ENCODE peak calls at places on chromosome 15, in six cellular contexts. T is A549, R is astrocyte of the cerebellum, H is skeletal muscle cell, C is GM13977, W is ovary. S is an unnamed sample.
A peak's percentile ranks its signal among the peaks of the same experiment; 100 is the strongest.

GRCh38 chr15:101011582-101011981 is 92.4 kb downstream of the LRRK1 start:
- DNase-seq in R (no peak), T (no peak), W (no peak), C (no peak), H (no peak), S (no peak)

GRCh38 chr15:45130291-45131000 is 652 bp downstream of the DUOX1 start:
- DNase-seq in R (no peak), T (no peak), C (no peak), W (no peak), H (no peak), S (no peak)

GRCh38 chr15:44598892-44599291 is 61.9 kb downstream of the EIF3J start:
- DNase-seq in T (no peak), W (no peak), C (no peak), R (peak; percentile 9), H (peak; percentile 1), S (no peak)

GRCh38 chr15:95265419-95265997 is 1034.1 kb downstream of the MCTP2 start:
- DNase-seq in C (no peak), W (no peak), R (no peak), H (no peak), T (no peak), S (no peak)

GRCh38 chr15:98787190-98787589 is 138.9 kb downstream of the IGF1R start:
- DNase-seq in R (no peak), W (no peak), C (no peak), H (no peak), T (no peak), S (no peak)

GRCh38 chr15:49674370-49674769 is 53.5 kb downstream of the DTWD1 start:
- DNase-seq in R (no peak), T (no peak), H (no peak), W (no peak), C (no peak), S (no peak)

GRCh38 chr15:62209821-62210220 is 44.7 kb upstream of the C2CD4B start:
- DNase-seq in H (no peak), T (no peak), W (no peak), R (no peak), C (no peak), S (peak; percentile 70)

GRCh38 chr15:47673343-47673761 is 44.0 kb upstream of the SEMA6D start:
- DNase-seq in T (no peak), H (no peak), W (peak; percentile 24), C (no peak), R (no peak), S (no peak)

GRCh38 chr15:52329150-52329549 is 33.5 kb upstream of the MYO5C start:
- DNase-seq in W (no peak), H (no peak), T (no peak), R (no peak), C (no peak), S (no peak)

GRCh38 chr15:64344651-64345262 is 11.2 kb downstream of the CSNK1G1 start:
- DNase-seq in R (no peak), T (no peak), H (no peak), C (no peak), W (no peak), S (no peak)

GRCh38 chr15:62752687-62753517 is 289.6 kb upstream of the TPM1 start:
- DNase-seq in T (no peak), H (no peak), R (no peak), C (no peak), W (no peak), S (no peak)

GRCh38 chr15:101522621-101523559 is 33.4 kb upstream of the PCSK6 start:
- DNase-seq in W (no peak), T (no peak), R (no peak), H (no peak), C (no peak), S (no peak)

GRCh38 chr15:62822228-62822627 is 220.3 kb upstream of the TPM1 start:
- DNase-seq in R (no peak), H (no peak), T (no peak), W (no peak), C (no peak), S (no peak)

GRCh38 chr15:62914461-62915079 is 128.0 kb upstream of the TPM1 start:
- DNase-seq in H (no peak), T (no peak), R (no peak), C (no peak), W (no peak), S (no peak)

GRCh38 chr15:85356276-85356675 is 24.1 kb upstream of the AKAP13 start:
- DNase-seq in T (no peak), W (no peak), H (no peak), R (no peak), C (no peak), S (no peak)

GRCh38 chr15:56149071-56149470 is 94.6 kb downstream of the RFX7 start:
- DNase-seq in R (peak; percentile 38), T (no peak), H (no peak), C (no peak), W (no peak), S (no peak)

GRCh38 chr15:68342351-68342750 is 64.8 kb downstream of the FEM1B start:
- DNase-seq in R (no peak), W (no peak), T (no peak), H (no peak), C (no peak), S (no peak)

GRCh38 chr15:81338422-81339007 is 14.6 kb upstream of the STARD5 start:
- DNase-seq in C (no peak), H (peak; percentile 90), R (peak; percentile 94), W (peak; percentile 52), T (no peak), S (no peak)

GRCh38 chr15:43934480-43934879 is 107.7 kb downstream of the WDR76 start:
- DNase-seq in W (no peak), T (no peak), C (no peak), H (no peak), R (no peak), S (no peak)

GRCh38 chr15:49036650-49037545 is 9.3 kb downstream of the SECISBP2L start:
- DNase-seq in R (peak; percentile 6), W (no peak), C (no peak), T (no peak), H (peak; percentile 31), S (no peak)

GRCh38 chr15:70416851-70417250 is 319.1 kb upstream of the TLE3 start:
- DNase-seq in C (no peak), H (no peak), T (no peak), W (no peak), R (no peak), S (no peak)

S was measured in Calu3.